ENCODE peak calls at places on chromosome 9, in eight cellular contexts. D, B, A, P, Z, U, H and M are unnamed samples.

GRCh38 chr9:128409998-128410397 is 10.7 kb upstream of the CERCAM start:
- DNase-seq in D (peak; percentile 23), B (no peak), A (peak; percentile 54), P (no peak), Z (no peak), U (no peak), H (no peak), M (no peak)

GRCh38 chr9:6184749-6185645 is 30.6 kb upstream of the IL33 start:
- DNase-seq in D (no peak), B (no peak), A (no peak), P (peak; percentile 41), Z (peak; percentile 54), U (peak; percentile 19), H (no peak), M (no peak)

GRCh38 chr9:14096182-14096922 is 217.6 kb downstream of the NFIB start:
- DNase-seq in D (peak; percentile 74), B (no peak), A (peak; percentile 90), P (no peak), Z (peak; percentile 21), U (peak; percentile 30), H (peak; percentile 23), M (no peak)

GRCh38 chr9:128629136-128629535 is 27.5 kb downstream of the DYNC2I2 start:
- DNase-seq in D (no peak), B (no peak), A (no peak), P (no peak), Z (no peak), U (no peak), H (no peak), M (no peak)

GRCh38 chr9:100472725-100473261 is at the start of gene TMEFF1:
- DNase-seq in D (peak; percentile 5), B (no peak), A (no peak), P (no peak), Z (peak; percentile 72), U (peak; percentile 81), H (peak; percentile 80), M (no peak)

GRCh38 chr9:15142903-15143534 is 164.0 kb downstream of the TTC39B start:
- DNase-seq in D (no peak), B (no peak), A (peak; percentile 47), P (no peak), Z (no peak), U (peak; percentile 70), H (peak; percentile 63), M (no peak)

GRCh38 chr9:131670247-131670681 is 69.6 kb downstream of the RAPGEF1 start:
- DNase-seq in D (no peak), B (peak; percentile 73), A (no peak), P (peak; percentile 50), Z (peak; percentile 35), U (no peak), H (no peak), M (no peak)

GRCh38 chr9:137632432-137633161 is 13.8 kb downstream of the EHMT1 start:
- DNase-seq in D (no peak), B (no peak), A (no peak), P (no peak), Z (no peak), U (no peak), H (no peak), M (no peak)

GRCh38 chr9:122808141-122808540 is 8.2 kb downstream of the OR1K1 start:
- DNase-seq in D (no peak), B (no peak), A (no peak), P (no peak), Z (no peak), U (no peak), H (no peak), M (no peak)

GRCh38 chr9:125409637-125410521 is 148.3 kb downstream of the GAPVD1 start:
- DNase-seq in D (no peak), B (no peak), A (peak; percentile 40), P (peak; percentile 16), Z (peak; percentile 26), U (no peak), H (peak; percentile 32), M (no peak)

GRCh38 chr9:22244141-22245011 is 202.2 kb upstream of the DMRTA1 start:
- DNase-seq in D (peak; percentile 58), B (no peak), A (peak; percentile 78), P (peak; percentile 15), Z (no peak), U (peak; percentile 70), H (peak; percentile 65), M (no peak)

GRCh38 chr9:77783518-77783917 is 135.4 kb upstream of the GNA14 start:
- DNase-seq in D (no peak), B (no peak), A (no peak), P (no peak), Z (no peak), U (no peak), H (no peak), M (no peak)

GRCh38 chr9:69078581-69078980 is 43.0 kb downstream of the FXN start:
- DNase-seq in D (no peak), B (no peak), A (no peak), P (peak; percentile 69), Z (peak; percentile 63), U (no peak), H (no peak), M (no peak)

GRCh38 chr9:22136446-22137140 is 127.5 kb upstream of the CDKN2B start:
- DNase-seq in D (peak; percentile 70), B (no peak), A (peak; percentile 93), P (no peak), Z (no peak), U (no peak), H (no peak), M (no peak)

GRCh38 chr9:1978941-1979340 is 36.2 kb upstream of the SMARCA2 start:
- DNase-seq in D (peak; percentile 44), B (peak; percentile 67), A (no peak), P (no peak), Z (no peak), U (peak; percentile 27), H (no peak), M (no peak)

GRCh38 chr9:135039266-135039870 is 48.1 kb upstream of the OLFM1 start:
- DNase-seq in D (no peak), B (peak; percentile 43), A (no peak), P (no peak), Z (no peak), U (no peak), H (no peak), M (no peak)

GRCh38 chr9:14279671-14280070 is 34.3 kb downstream of the NFIB start:
- DNase-seq in D (no peak), B (no peak), A (no peak), P (no peak), Z (no peak), U (no peak), H (no peak), M (no peak)

GRCh38 chr9:74281674-74282073 is 215.5 kb upstream of the RORB start:
- DNase-seq in D (no peak), B (no peak), A (no peak), P (no peak), Z (no peak), U (no peak), H (no peak), M (no peak)

GRCh38 chr9:130908129-130908877 is 11.7 kb upstream of the QRFP start:
- DNase-seq in D (peak; percentile 43), B (no peak), A (no peak), P (no peak), Z (no peak), U (no peak), H (no peak), M (no peak)

GRCh38 chr9:136806067-136806466 is 1.7 kb upstream of the RABL6 start:
- DNase-seq in D (no peak), B (no peak), A (no peak), P (no peak), Z (no peak), U (no peak), H (no peak), M (no peak)

GRCh38 chr9:104849023-104849422 is 78.9 kb downstream of the ABCA1 start:
- DNase-seq in D (no peak), B (no peak), A (no peak), P (no peak), Z (no peak), U (no peak), H (no peak), M (no peak)
- H3K27ac ChIP-seq in D (no peak overlapping the region), B (no peak overlapping the region), A (no peak overlapping the region), P (no peak overlapping the region), Z (no peak overlapping the region), U (no peak overlapping the region), H (no peak overlapping the region), M (no peak overlapping the region)

GRCh38 chr9:18006591-18006990 is 427.7 kb downstream of the SH3GL2 start:
- DNase-seq in D (no peak), B (no peak), A (no peak), P (no peak), Z (no peak), U (no peak), H (no peak), M (no peak)
- TF ChIP-seq CTCF in D (no peak), B (no peak), A (no peak), P (no peak), Z (no peak), U (no peak), H (no peak), M (no peak)

DNA sequence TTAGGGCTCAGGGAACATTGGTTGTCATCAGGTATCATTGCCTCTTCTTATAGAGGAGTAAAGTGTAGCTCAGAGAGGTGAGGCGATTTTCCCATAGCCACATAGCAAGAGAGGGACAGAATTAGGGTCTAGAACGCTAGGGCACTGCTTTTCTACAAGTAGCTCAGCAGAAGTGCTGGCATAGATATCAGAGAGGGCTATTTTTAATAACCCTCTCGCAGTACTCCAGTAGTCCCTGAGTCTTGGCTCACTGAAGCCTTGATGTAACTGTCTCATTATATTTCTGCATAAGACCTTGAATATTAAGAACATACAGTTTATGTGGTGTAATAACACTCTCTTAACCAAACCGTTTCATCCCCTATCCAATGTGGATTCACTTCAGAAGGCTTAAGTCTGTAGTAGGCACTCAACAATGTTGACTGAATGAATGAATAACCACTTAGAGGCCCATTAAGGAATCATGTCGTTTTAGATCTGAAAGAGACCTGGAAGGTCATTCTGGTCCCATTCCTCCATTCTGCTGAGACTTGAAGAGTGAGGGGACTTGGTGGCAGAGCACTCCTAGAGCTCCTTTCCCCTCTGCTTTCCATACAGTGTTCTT is 4.7 kb upstream of the FRMPD1 start:
- DNase-seq in D (no peak), B (no peak), A (no peak), P (no peak), Z (no peak), U (no peak), H (peak; percentile 31), M (no peak)
- H3K27me3 ChIP-seq in D (peaks cover 21% of the 10 kb centered on the region), B (peaks cover 12% of the 10 kb centered on the region), A (peaks cover 48% of the 10 kb centered on the region), P (no peaks in the 10 kb centered on the region), Z (no peaks in the 10 kb centered on the region), U (peaks cover 80% of the 10 kb centered on the region), H (peaks cover 89% of the 10 kb centered on the region), M (peaks cover 10% of the 10 kb centered on the region)

GRCh38 chr9:120713257-120714087 is 798 bp downstream of the MEGF9 start:
- DNase-seq in D (peak; percentile 17), B (peak; percentile 75), A (no peak), P (no peak), Z (peak; percentile 20), U (no peak), H (no peak), M (no peak)
- H3K27ac ChIP-seq in D (peak overlapping the region; percentile 49), B (peak overlapping the region; percentile 91), A (no peak overlapping the region), P (peak overlapping the region; percentile 87), Z (peak overlapping the region; percentile 91), U (peak overlapping the region; percentile 71), H (no peak overlapping the region), M (peak overlapping the region; percentile 97)